ENCODE peak calls at places on chromosomes 4 and X, in five cellular contexts. Q is non-pigmented ciliary epithelial cell, F is KG1, J is glomerular endothelial cell, A is left lung. K is an unnamed sample.

GRCh38 chrX:15310117-15310516 is 5.3 kb downstream of the ASB11 start:
- DNase-seq in Q (no peak), F (no peak), J (peak), A (peak), K (peak)

GRCh38 chr4:68718447-68719074 is 48.1 kb upstream of the UGT2B15 start:
- DNase-seq in Q (no peak), F (no peak), J (no peak), A (no peak), K (no peak)

GRCh38 chrX:2627272-2627867 is 63.7 kb upstream of the CD99 start:
- DNase-seq in Q (no peak), F (no peak), J (no peak), A (no peak), K (no peak)

GRCh38 chr4:139822391-139822790 is 156.8 kb downstream of the MGST2 start:
- DNase-seq in Q (no peak), F (no peak), J (no peak), A (no peak), K (no peak)

GRCh38 chr4:46999584-46999983 is 6.2 kb upstream of the GABRA4 start:
- DNase-seq in Q (no peak), F (no peak), J (no peak), A (no peak), K (no peak)

GRCh38 chr4:1204828-1205591 is 32.6 kb upstream of the SPON2 start:
- DNase-seq in Q (no peak), F (no peak), J (no peak), A (peak), K (no peak)

GRCh38 chrX:12011075-12011474 is 127.2 kb upstream of the FRMPD4 start:
- DNase-seq in Q (peak), F (no peak), J (no peak), A (no peak), K (no peak)

GRCh38 chr4:1448589-1449420 is 42.6 kb upstream of the NKX1-1 start:
- DNase-seq in Q (no peak), F (no peak), J (no peak), A (no peak), K (no peak)

GRCh38 chrX:104712515-104712914 is 146.5 kb downstream of the IL1RAPL2 start:
- DNase-seq in Q (no peak), F (no peak), J (no peak), A (no peak), K (no peak)

GRCh38 chr4:74364649-74365491 is at the start of gene EREG:
- DNase-seq in Q (no peak), F (no peak), J (no peak), A (peak), K (peak)

GRCh38 chrX:3678287-3678686 is 35.2 kb downstream of the PRKX start:
- DNase-seq in Q (no peak), F (no peak), J (no peak), A (no peak), K (no peak)

GRCh38 chr4:144288011-144288903 is 147.7 kb upstream of the GYPA start:
- DNase-seq in Q (no peak), F (no peak), J (no peak), A (no peak), K (no peak)

GRCh38 chr4:3466691-3467600 is 3.8 kb downstream of the DOK7 start:
- DNase-seq in Q (no peak), F (no peak), J (no peak), A (no peak), K (no peak)

GRCh38 chrX:135481696-135482179 is 38.7 kb upstream of the INTS6L start:
- DNase-seq in Q (no peak), F (no peak), J (no peak), A (no peak), K (no peak)

GRCh38 chrX:109629310-109629709 is 4.3 kb upstream of the KCNE5 start:
- DNase-seq in Q (no peak), F (no peak), J (peak), A (no peak), K (peak)

GRCh38 chrX:20128678-20129077 is 12.0 kb upstream of the MAP7D2 start:
- DNase-seq in Q (no peak), F (no peak), J (no peak), A (no peak), K (no peak)

GRCh38 chr4:5995901-5996623 is 22.2 kb downstream of the C4orf50 start:
- DNase-seq in Q (no peak), F (no peak), J (no peak), A (no peak), K (no peak)

GRCh38 chrX:55796496-55796895 is 78.9 kb downstream of the RRAGB start:
- DNase-seq in Q (no peak), F (no peak), J (no peak), A (no peak), K (no peak)

GRCh38 chrX:13764765-13765164 is 30.2 kb downstream of the OFD1 start:
- DNase-seq in Q (no peak), F (no peak), J (no peak), A (no peak), K (no peak)

GRCh38 chr4:84263415-84263814 is 235.7 kb downstream of the NKX6-1 start:
- DNase-seq in Q (no peak), F (no peak), J (no peak), A (no peak), K (no peak)

GRCh38 chrX:134718329-134719317 is 60.4 kb upstream of the PLAC1 start:
- DNase-seq in Q (peak), F (peak), J (peak), A (peak), K (peak)

GRCh38 chr4:88878624-88879023 is 178.4 kb downstream of the FAM13A start:
- DNase-seq in Q (no peak), F (no peak), J (no peak), A (no peak), K (no peak)

GRCh38 chrX:150767045-150767395 is 73.8 kb downstream of the MTMR1 start:
- DNase-seq in Q (no peak), F (no peak), J (no peak), A (no peak), K (no peak)

GRCh38 chr4:33073811-33074210 is 2353.6 kb downstream of the PCDH7 start:
- DNase-seq in Q (peak), F (no peak), J (no peak), A (no peak), K (no peak)

GRCh38 chrX:65601530-65602281 is 65.7 kb upstream of the MSN start:
- DNase-seq in Q (no peak), F (no peak), J (peak), A (peak), K (peak)

K was measured in dermis microvascular lymphatic vessel endothelial cell.